ENCODE peak calls at places on chromosomes 7 and 10, in seven cellular contexts. C is HuH-7.5, P is stomach, Z is substantia nigra, J is head of caudate nucleus, N is Daoy, K is PC-9. E is an unnamed sample.

GRCh38 chr7:99201027-99201426 is 6.9 kb downstream of the KPNA7 start:
- DNase-seq in C (no peak), P (no peak), Z (no peak), J (no peak), N (peak; percentile 77), K (peak; percentile 77), E (no peak)

GRCh38 chr10:121302541-121303180 is 295.6 kb downstream of the FGFR2 start:
- DNase-seq in C (no peak), P (no peak), Z (no peak), J (no peak), N (no peak), K (no peak), E (no peak)

GRCh38 chr7:803243-803635 is 29.0 kb upstream of the SUN1 start:
- DNase-seq in C (no peak), P (no peak), Z (no peak), J (no peak), N (no peak), K (no peak), E (no peak)

GRCh38 chr7:121752706-121753105 is 120.3 kb upstream of the PTPRZ1 start:
- DNase-seq in C (peak; percentile 3), P (no peak), Z (no peak), J (no peak), N (peak; percentile 19), K (no peak), E (peak; percentile 26)

GRCh38 chr10:114258274-114258840 is 19.3 kb downstream of the VWA2 start:
- DNase-seq in C (no peak), P (peak; percentile 39), Z (no peak), J (no peak), N (no peak), K (no peak), E (no peak)

GRCh38 chr7:30804078-30804661 is 33.0 kb downstream of the MINDY4 start:
- DNase-seq in C (no peak), P (no peak), Z (no peak), J (no peak), N (peak; percentile 86), K (no peak), E (no peak)

GRCh38 chr7:81232084-81232799 is 313.4 kb upstream of the SEMA3C start:
- DNase-seq in C (no peak), P (peak; percentile 88), Z (no peak), J (no peak), N (no peak), K (no peak), E (no peak)

GRCh38 chr10:21926949-21927348 is 76.6 kb downstream of the DNAJC1 start:
- DNase-seq in C (no peak), P (no peak), Z (no peak), J (no peak), N (peak; percentile 79), K (peak; percentile 40), E (no peak)

GRCh38 chr10:1809139-1809755 is 71.9 kb upstream of the ADARB2 start:
- DNase-seq in C (no peak), P (no peak), Z (no peak), J (peak; percentile 69), N (peak; percentile 89), K (no peak), E (no peak)

GRCh38 chr10:132347931-132348267 is 15.9 kb downstream of the LRRC27 start:
- DNase-seq in C (no peak), P (no peak), Z (no peak), J (no peak), N (no peak), K (no peak), E (no peak)

GRCh38 chr7:77651544-77652162 is 44.6 kb upstream of the RSBN1L start:
- DNase-seq in C (peak; percentile 9), P (no peak), Z (no peak), J (no peak), N (peak; percentile 6), K (peak; percentile 17), E (peak; percentile 24)

GRCh38 chr10:29302499-29302898 is 13.6 kb downstream of the LYZL1 start:
- DNase-seq in C (no peak), P (no peak), Z (no peak), J (no peak), N (no peak), K (no peak), E (no peak)

GRCh38 chr10:107517811-107518210 is 353.3 kb upstream of the SORCS1 start:
- DNase-seq in C (no peak), P (no peak), Z (no peak), J (no peak), N (no peak), K (no peak), E (no peak)

GRCh38 chr10:46527241-46527811 is 29.1 kb downstream of the GPRIN2 start:
- DNase-seq in C (no peak), P (peak; percentile 25), Z (no peak), J (peak; percentile 2), N (no peak), K (no peak), E (no peak)

GRCh38 chr10:37754538-37755323 is 102.7 kb downstream of the ZNF248 start:
- DNase-seq in C (peak; percentile 12), P (peak; percentile 36), Z (no peak), J (peak; percentile 11), N (no peak), K (peak; percentile 24), E (peak; percentile 17)

GRCh38 chr10:29784175-29784773 is 149.5 kb upstream of the SVIL start:
- DNase-seq in C (no peak), P (peak; percentile 41), Z (no peak), J (no peak), N (peak; percentile 96), K (peak; percentile 76), E (no peak)

GRCh38 chr10:93921338-93921737 is 27.6 kb downstream of the SLC35G1 start:
- DNase-seq in C (no peak), P (no peak), Z (no peak), J (no peak), N (no peak), K (no peak), E (no peak)

GRCh38 chr7:34747842-34748241 is 89.8 kb downstream of the NPSR1 start:
- DNase-seq in C (no peak), P (peak; percentile 48), Z (no peak), J (no peak), N (peak; percentile 35), K (no peak), E (no peak)

GRCh38 chr10:19654576-19654975 is 161.7 kb upstream of the PLXDC2 start:
- DNase-seq in C (no peak), P (no peak), Z (no peak), J (no peak), N (peak; percentile 7), K (no peak), E (peak; percentile 5)

GRCh38 chr10:110279062-110279986 is 25.4 kb downstream of the SMNDC1 start:
- DNase-seq in C (no peak), P (peak; percentile 60), Z (no peak), J (peak; percentile 32), N (peak; percentile 44), K (peak; percentile 20), E (peak; percentile 90)

GRCh38 chr10:118422241-118422640 is 80.1 kb upstream of the FAM204A start:
- DNase-seq in C (no peak), P (no peak), Z (no peak), J (no peak), N (no peak), K (no peak), E (no peak)

GRCh38 chr7:104366390-104366789 is 38.0 kb downstream of the LHFPL3 start:
- DNase-seq in C (no peak), P (no peak), Z (no peak), J (no peak), N (no peak), K (no peak), E (no peak)

GRCh38 chr10:133379801-133380666 is 972 bp downstream of the PAOX start:
- DNase-seq in C (no peak), P (no peak), Z (no peak), J (no peak), N (no peak), K (no peak), E (peak; percentile 63)

GRCh38 chr7:27202018-27202740 is 2.3 kb upstream of the HOXA13 start:
- DNase-seq in C (no peak), P (no peak), Z (no peak), J (no peak), N (no peak), K (no peak), E (no peak)

GRCh38 chr7:30028749-30029635 is 780 bp downstream of the PLEKHA8 start:
- DNase-seq in C (peak; percentile 41), P (no peak), Z (peak; percentile 61), J (peak; percentile 38), N (no peak), K (no peak), E (peak; percentile 50)

GRCh38 chr7:12570529-12571461 is at the start of gene SCIN:
- DNase-seq in C (peak; percentile 29), P (peak; percentile 56), Z (no peak), J (peak; percentile 74), N (peak; percentile 59), K (peak; percentile 55), E (peak; percentile 49)

E was measured in globus pallidus.